ENCODE peak calls at places on chromosomes 1 and 21, in seven cellular contexts. R, Z, F, C, M, X and B are unnamed samples.

GRCh38 chr1:61215676-61216289 is 133.4 kb downstream of the NFIA start:
- DNase-seq in R (no peak), Z (no peak), F (no peak), C (no peak), M (no peak), X (no peak), B (no peak)

GRCh38 chr1:41917835-41918449 is 780 bp downstream of the HIVEP3 start:
- DNase-seq in R (peak; percentile 37), Z (peak; percentile 27), F (no peak), C (peak; percentile 36), M (no peak), X (peak; percentile 62), B (no peak)

GRCh38 chr1:156571959-156572662 is at the start of gene IQGAP3:
- DNase-seq in R (peak; percentile 75), Z (peak; percentile 87), F (peak; percentile 57), C (peak; percentile 74), M (no peak), X (peak; percentile 89), B (peak; percentile 82)

GRCh38 chr1:116667577-116668105 is at the start of gene IGSF3:
- DNase-seq in R (peak; percentile 70), Z (peak; percentile 73), F (no peak), C (no peak), M (no peak), X (peak; percentile 76), B (peak; percentile 41)

GRCh38 chr1:9852410-9853301 is 28.9 kb upstream of the CLSTN1 start:
- DNase-seq in R (no peak), Z (no peak), F (no peak), C (no peak), M (no peak), X (peak; percentile 25), B (peak; percentile 50)

GRCh38 chr1:31261916-31262315 is 22.2 kb upstream of the NKAIN1 start:
- DNase-seq in R (no peak), Z (no peak), F (no peak), C (no peak), M (no peak), X (no peak), B (no peak)

GRCh38 chr1:58430355-58431335 is 115.9 kb downstream of the OMA1 start:
- DNase-seq in R (no peak), Z (no peak), F (no peak), C (no peak), M (no peak), X (no peak), B (no peak)

GRCh38 chr1:228837817-228838716 is 102.8 kb downstream of the RHOU start:
- DNase-seq in R (no peak), Z (peak; percentile 92), F (no peak), C (no peak), M (peak; percentile 85), X (peak; percentile 82), B (peak; percentile 66)

GRCh38 chr21:38472709-38473108 is 25.6 kb downstream of the ERG start:
- DNase-seq in R (no peak), Z (no peak), F (no peak), C (no peak), M (no peak), X (no peak), B (no peak)

GRCh38 chr1:153791856-153792253 is 16.6 kb downstream of the SLC27A3 start:
- DNase-seq in R (no peak), Z (no peak), F (no peak), C (no peak), M (no peak), X (no peak), B (no peak)

GRCh38 chr21:26909972-26910371 is 56.9 kb downstream of the ADAMTS5 start:
- DNase-seq in R (no peak), Z (no peak), F (no peak), C (no peak), M (no peak), X (no peak), B (no peak)

GRCh38 chr1:10510520-10511493 is 36.1 kb downstream of the PEX14 start:
- DNase-seq in R (peak; percentile 66), Z (peak; percentile 43), F (peak; percentile 79), C (peak; percentile 76), M (peak; percentile 90), X (no peak), B (no peak)

GRCh38 chr1:10424034-10424433 is 6.2 kb upstream of the CENPS start:
- DNase-seq in R (no peak), Z (peak; percentile 41), F (no peak), C (no peak), M (no peak), X (peak; percentile 23), B (peak; percentile 39)

GRCh38 chr1:204558467-204558866 is 42.3 kb downstream of the MDM4 start:
- DNase-seq in R (no peak), Z (no peak), F (no peak), C (no peak), M (no peak), X (no peak), B (no peak)